ENCODE peak calls at places on chromosomes 16 and 17, in seven cellular contexts. U is WTC11, A is cardiac muscle cell, H is transverse colon, I is GM23338, B is omental fat pad, G is stomach. D is an unnamed sample.

GRCh38 chr17:38671939-38672720 is 2.6 kb downstream of the EPOP start:
- DNase-seq in H (no peak), A (peak), B (no peak), G (no peak), U (no peak), I (peak), D (no peak)

GRCh38 chr17:61406871-61407210 is 7.2 kb downstream of the TBX2 start:
- DNase-seq in U (peak), G (no peak), I (no peak), B (no peak), H (no peak), A (no peak), D (no peak)

GRCh38 chr17:44324092-44324570 is 492 bp downstream of the SLC25A39 start:
- DNase-seq in G (no peak), U (no peak), H (peak), A (peak), I (no peak), B (no peak), D (peak)

GRCh38 chr17:73196500-73196899 is 3.6 kb downstream of the COG1 start:
- DNase-seq in U (peak), B (no peak), I (peak), H (peak), G (peak), A (peak), D (no peak)

GRCh38 chr17:1469231-1469852 is 13.3 kb upstream of the CRK start:
- DNase-seq in A (peak), G (no peak), U (no peak), I (peak), H (no peak), B (no peak), D (no peak)

GRCh38 chr16:89031715-89032659 is 55.0 kb upstream of the CBFA2T3 start:
- DNase-seq in G (peak), H (peak), U (no peak), B (no peak), I (no peak), A (no peak), D (peak)

GRCh38 chr17:42059815-42060214 is 9.4 kb upstream of the C17orf113 start:
- DNase-seq in U (no peak), A (no peak), H (no peak), G (no peak), I (no peak), B (no peak), D (no peak)

GRCh38 chr16:17313085-17313611 is 157.6 kb downstream of the XYLT1 start:
- DNase-seq in H (peak), B (no peak), I (no peak), A (no peak), U (no peak), G (no peak), D (peak)

GRCh38 chr16:65070831-65071230 is 51.0 kb downstream of the CDH11 start:
- DNase-seq in A (peak), H (peak), G (peak), I (peak), U (no peak), B (no peak), D (no peak)

GRCh38 chr16:11160676-11161115 is 95.3 kb downstream of the SOCS1 start:
- DNase-seq in B (no peak), A (no peak), H (no peak), I (no peak), G (no peak), U (no peak), D (no peak)

GRCh38 chr17:8698142-8699050 is 46.2 kb downstream of the CCDC42 start:
- DNase-seq in B (peak), G (no peak), U (no peak), I (no peak), H (peak), A (no peak), D (no peak)

GRCh38 chr16:8946544-8946943 is 17.2 kb downstream of the USP7 start:
- DNase-seq in G (no peak), B (no peak), A (no peak), H (peak), I (no peak), U (no peak), D (no peak)

GRCh38 chr16:66036775-66037715 is 329.4 kb upstream of the CDH5 start:
- DNase-seq in H (no peak), B (no peak), A (no peak), G (no peak), U (no peak), I (no peak), D (no peak)

GRCh38 chr16:10266809-10267208 is 84.6 kb upstream of the GRIN2A start:
- DNase-seq in I (no peak), H (no peak), B (no peak), U (no peak), A (no peak), G (no peak), D (no peak)

GRCh38 chr17:17079761-17080160 is 37.5 kb downstream of the MPRIP start:
- DNase-seq in B (no peak), U (no peak), H (no peak), I (no peak), A (no peak), G (no peak), D (no peak)

GRCh38 chr16:88813396-88814143 is 1.8 kb upstream of the APRT start:
- DNase-seq in G (no peak), I (no peak), U (no peak), H (no peak), B (no peak), A (no peak), D (no peak)

GRCh38 chr16:4733747-4734062 is 366 bp downstream of the ANKS3 start:
- DNase-seq in G (no peak), A (no peak), B (no peak), U (no peak), H (no peak), I (no peak), D (peak)

GRCh38 chr17:57457188-57457587 is 200.9 kb downstream of the MSI2 start:
- DNase-seq in A (no peak), U (no peak), I (no peak), G (no peak), H (no peak), B (no peak), D (no peak)

DNA sequence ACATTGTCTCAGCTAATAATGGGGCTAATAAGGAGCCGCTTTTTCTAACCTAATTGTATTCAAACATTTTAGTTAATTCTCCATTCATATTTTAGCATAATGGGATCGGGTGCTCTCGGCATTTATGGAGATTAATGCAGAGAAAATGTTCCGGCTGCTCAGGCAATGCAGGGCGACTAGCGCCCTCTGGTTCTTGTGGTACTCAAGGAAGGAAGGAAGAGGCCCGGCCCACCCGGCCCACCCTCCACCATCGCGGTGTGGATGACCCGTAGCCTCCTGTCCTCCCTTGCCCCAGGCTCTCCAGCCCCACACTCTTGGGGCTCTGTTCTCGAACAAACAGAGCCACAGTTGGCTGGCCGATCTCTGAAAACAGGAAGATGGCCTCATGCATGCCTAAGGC is 21.1 kb upstream of the ABCC3 start:
- DNase-seq in B (no peak), G (no peak), U (no peak), H (no peak), I (no peak), A (no peak), D (no peak)
- TF ChIP-seq CTCF in B (no peak), G (no peak), U (no peak), H (no peak), I (peak), A (peak), D (no peak)

DNA sequence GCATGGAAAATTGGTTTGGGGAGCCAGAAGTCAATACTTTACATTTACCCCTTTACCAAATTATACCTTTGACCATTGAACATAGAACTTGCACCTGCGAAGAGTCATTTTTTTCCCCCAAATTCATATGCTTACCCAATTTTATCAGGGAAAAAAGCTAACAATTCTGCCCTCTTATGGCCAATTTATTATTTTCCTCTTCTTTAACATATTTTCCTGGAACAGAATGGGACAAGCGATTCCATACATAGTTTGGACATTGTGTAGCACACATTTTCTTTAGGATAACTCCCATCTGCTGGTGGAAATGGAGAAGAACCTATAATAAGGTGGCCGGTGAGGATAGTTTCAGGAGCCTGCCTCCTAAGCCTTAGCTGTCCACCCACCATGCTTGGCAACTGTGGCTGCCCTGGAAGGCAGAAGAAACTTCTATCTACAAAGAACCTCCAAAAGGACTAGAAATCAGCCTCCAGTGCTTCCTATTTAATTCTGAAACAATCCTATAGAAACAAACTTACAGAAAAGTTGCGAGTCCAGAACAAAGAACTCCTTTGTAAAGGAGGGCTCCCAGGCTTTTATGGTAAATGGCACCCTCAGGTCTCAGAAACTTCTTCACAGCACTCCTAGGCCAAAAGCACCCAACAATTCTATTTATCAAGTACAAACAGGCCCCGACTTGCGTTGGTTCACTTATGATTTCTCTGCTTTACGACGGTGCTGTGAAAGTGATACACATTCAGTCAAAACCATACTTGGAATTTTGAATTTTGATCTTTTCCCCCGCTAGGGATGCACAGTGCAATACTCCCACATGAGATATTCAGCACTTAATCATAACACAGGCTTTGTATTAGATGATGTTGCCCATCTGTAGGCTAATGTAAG is 64.1 kb upstream of the CACNG4 start:
- DNase-seq in B (no peak), U (no peak), H (no peak), G (no peak), I (no peak), A (no peak), D (no peak)
- TF ChIP-seq CTCF in B (no peak), U (no peak), H (peak), G (no peak), I (no peak), A (peak), D (peak)

GRCh38 chr17:76248013-76248782 is 7.9 kb upstream of the RNF157 start:
- DNase-seq in A (no peak), I (no peak), U (no peak), H (no peak), B (no peak), G (peak), D (no peak)
- TF ChIP-seq CTCF in A (peak), I (peak), U (no peak), H (no peak), B (no peak), G (no peak), D (peak)

GRCh38 chr16:392450-393027 is 4.5 kb upstream of the NME4 start:
- DNase-seq in A (no peak), U (no peak), G (no peak), H (no peak), I (no peak), B (no peak), D (no peak)
- TF ChIP-seq CTCF in A (no peak), U (no peak), G (no peak), H (no peak), I (no peak), B (no peak), D (no peak)

DNA sequence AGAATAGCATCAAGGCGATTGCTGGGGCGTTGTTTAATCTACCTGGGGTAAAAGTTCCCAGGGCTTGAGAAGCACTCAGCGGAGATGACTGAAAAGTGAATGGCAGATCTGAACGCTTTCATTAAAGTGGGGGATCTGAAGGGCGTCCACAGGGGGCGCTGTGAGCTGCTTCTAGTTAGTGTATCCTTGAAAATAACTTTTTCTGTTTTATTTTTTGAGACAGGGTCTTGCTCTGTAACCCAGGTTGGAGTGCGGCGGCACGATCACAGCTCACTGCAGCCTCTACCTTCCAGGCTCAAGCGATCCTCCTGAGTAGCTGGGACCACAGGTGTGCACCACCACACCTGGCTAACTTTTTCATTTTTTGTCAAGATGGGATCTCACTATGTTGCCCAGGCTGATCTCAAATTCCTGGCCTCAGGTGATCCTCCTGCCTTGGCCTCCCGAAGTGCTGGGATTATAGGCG is 360.4 kb downstream of the SEC14L1 start:
- DNase-seq in A (peak), I (peak), U (peak), G (no peak), H (peak), B (no peak), D (no peak)
- TF ChIP-seq CTCF in A (peak), I (peak), U (peak), G (peak), H (peak), B (no peak), D (no peak)

GRCh38 chr16:30948087-30948955 is 547 bp upstream of the ORAI3 start:
- DNase-seq in A (peak), I (peak), U (peak), H (peak), B (peak), G (peak), D (peak)

GRCh38 chr16:30948956-30949654 is at the start of gene ORAI3:
- DNase-seq in H (peak), I (peak), G (peak), B (no peak), U (peak), A (peak), D (peak)

GRCh38 chr16:30950516-30951073 is 1.7 kb downstream of the ORAI3 start:
- DNase-seq in H (no peak), U (no peak), G (no peak), A (no peak), B (no peak), I (no peak), D (no peak)

GRCh38 chr16:30951193-30951592 is 2.3 kb downstream of the ORAI3 start:
- DNase-seq in A (no peak), G (no peak), U (no peak), I (no peak), B (no peak), H (no peak), D (no peak)

GRCh38 chr16:30949655-30950515 is 1.0 kb downstream of the ORAI3 start:
- DNase-seq in B (peak), U (peak), H (peak), A (peak), G (peak), I (peak), D (peak)
- TF ChIP-seq CTCF in B (no peak), U (no peak), H (no peak), A (no peak), G (no peak), I (peak), D (no peak)

GRCh38 chr17:69058165-69058564 is 2.6 kb downstream of the ABCA9 start:
- DNase-seq in H (no peak), B (no peak), A (no peak), I (peak), U (no peak), G (no peak), D (no peak)
- TF ChIP-seq CTCF in H (peak), B (no peak), A (no peak), I (peak), U (peak), G (no peak), D (no peak)

GRCh38 chr17:46751425-46751824 is 67.1 kb downstream of the WNT3 start:
- DNase-seq in A (no peak), G (no peak), B (no peak), H (no peak), I (no peak), U (no peak), D (no peak)
- TF ChIP-seq CTCF in A (no peak), G (no peak), B (no peak), H (no peak), I (no peak), U (no peak), D (no peak)

D was measured in Calu3.